ENCODE peak calls at places on chromosome 11, in six cellular contexts. One of them, this sample, is unnamed. For H3K9me3, the result is how much of the 10 kb centered on the place peaks cover.

GRCh38 chr11:122851366-122852011 is 13.2 kb downstream of the CRTAM start:
- DNase-seq in A673: no peak
- DNase-seq in esophagus squamous epithelium: no peak
- DNase-seq in right lobe of liver: no peak
- DNase-seq in psoas muscle: no peak
- DNase-seq in IMR-90: no peak
- DNase-seq in this sample: no peak

GRCh38 chr11:63986156-63986931 is at the start of gene OTUB1:
- DNase-seq in A673: peak
- DNase-seq in esophagus squamous epithelium: no peak
- DNase-seq in right lobe of liver: peak
- DNase-seq in psoas muscle: peak
- DNase-seq in IMR-90: peak
- DNase-seq in this sample: peak

GRCh38 chr11:75422248-75423231 is 10.5 kb downstream of the KLHL35 start:
- DNase-seq in A673: no peak
- DNase-seq in esophagus squamous epithelium: no peak
- DNase-seq in right lobe of liver: peak
- DNase-seq in psoas muscle: peak
- DNase-seq in IMR-90: peak
- DNase-seq in this sample: no peak

GRCh38 chr11:5336331-5336730 is 7.0 kb downstream of the OR51B5 start:
- DNase-seq in A673: no peak
- DNase-seq in esophagus squamous epithelium: no peak
- DNase-seq in right lobe of liver: no peak
- DNase-seq in psoas muscle: no peak
- DNase-seq in IMR-90: peak
- DNase-seq in this sample: no peak

GRCh38 chr11:17600316-17601205 is 53.5 kb downstream of the OTOG start:
- DNase-seq in A673: no peak
- DNase-seq in esophagus squamous epithelium: no peak
- DNase-seq in right lobe of liver: no peak
- DNase-seq in psoas muscle: peak
- DNase-seq in IMR-90: no peak
- DNase-seq in this sample: no peak

GRCh38 chr11:128492461-128492860 is 94.9 kb downstream of the ETS1 start:
- DNase-seq in A673: no peak
- DNase-seq in esophagus squamous epithelium: no peak
- DNase-seq in right lobe of liver: no peak
- DNase-seq in psoas muscle: no peak
- DNase-seq in IMR-90: peak
- DNase-seq in this sample: no peak

GRCh38 chr11:130103296-130103814 is 33.7 kb downstream of the APLP2 start:
- DNase-seq in A673: peak
- DNase-seq in esophagus squamous epithelium: no peak
- DNase-seq in right lobe of liver: no peak
- DNase-seq in psoas muscle: no peak
- DNase-seq in IMR-90: peak
- DNase-seq in this sample: peak

GRCh38 chr11:113802621-113803020 is 23.0 kb downstream of the CLDN25 start:
- DNase-seq in A673: no peak
- DNase-seq in esophagus squamous epithelium: no peak
- DNase-seq in right lobe of liver: no peak
- DNase-seq in psoas muscle: no peak
- DNase-seq in IMR-90: no peak
- DNase-seq in this sample: no peak

GRCh38 chr11:10856689-10857603 is 907 bp downstream of the ZBED5 start:
- DNase-seq in A673: peak
- DNase-seq in esophagus squamous epithelium: no peak
- DNase-seq in right lobe of liver: peak
- DNase-seq in psoas muscle: no peak
- DNase-seq in IMR-90: peak
- DNase-seq in this sample: no peak

GRCh38 chr11:24312464-24313238 is 184.2 kb upstream of the LUZP2 start:
- DNase-seq in A673: peak
- DNase-seq in esophagus squamous epithelium: no peak
- DNase-seq in right lobe of liver: no peak
- DNase-seq in psoas muscle: no peak
- DNase-seq in IMR-90: peak
- DNase-seq in this sample: peak

GRCh38 chr11:121895919-121896318 is 220.1 kb downstream of the BLID start:
- DNase-seq in A673: no peak
- DNase-seq in esophagus squamous epithelium: no peak
- DNase-seq in right lobe of liver: no peak
- DNase-seq in psoas muscle: no peak
- DNase-seq in IMR-90: peak
- DNase-seq in this sample: no peak

GRCh38 chr11:126817096-126817495 is 183.5 kb downstream of the KIRREL3 start:
- DNase-seq in A673: no peak
- DNase-seq in esophagus squamous epithelium: no peak
- DNase-seq in right lobe of liver: no peak
- DNase-seq in psoas muscle: no peak
- DNase-seq in IMR-90: peak
- DNase-seq in this sample: no peak

GRCh38 chr11:62145261-62145871 is 21.6 kb downstream of the INCENP start:
- DNase-seq in A673: no peak
- DNase-seq in esophagus squamous epithelium: no peak
- DNase-seq in right lobe of liver: no peak
- DNase-seq in psoas muscle: no peak
- DNase-seq in IMR-90: no peak
- DNase-seq in this sample: no peak

GRCh38 chr11:43497144-43497543 is 138.4 kb downstream of the TTC17 start:
- DNase-seq in A673: no peak
- DNase-seq in esophagus squamous epithelium: no peak
- DNase-seq in right lobe of liver: no peak
- DNase-seq in psoas muscle: no peak
- DNase-seq in IMR-90: no peak
- DNase-seq in this sample: no peak

GRCh38 chr11:83971063-83971462 is 684.9 kb upstream of the CCDC90B start:
- DNase-seq in A673: peak
- DNase-seq in esophagus squamous epithelium: no peak
- DNase-seq in right lobe of liver: no peak
- DNase-seq in psoas muscle: no peak
- DNase-seq in IMR-90: peak
- DNase-seq in this sample: no peak

GRCh38 chr11:102703826-102704493 is 1.6 kb downstream of the MMP27 start:
- DNase-seq in A673: no peak
- DNase-seq in esophagus squamous epithelium: no peak
- DNase-seq in right lobe of liver: no peak
- DNase-seq in psoas muscle: no peak
- DNase-seq in IMR-90: no peak
- DNase-seq in this sample: no peak

GRCh38 chr11:33970984-33971466 is 79.1 kb upstream of the LMO2 start:
- DNase-seq in A673: peak
- DNase-seq in esophagus squamous epithelium: no peak
- DNase-seq in right lobe of liver: peak
- DNase-seq in psoas muscle: peak
- DNase-seq in IMR-90: peak
- DNase-seq in this sample: peak

GRCh38 chr11:49208006-49208721 is at the start of gene FOLH1:
- DNase-seq in A673: peak
- DNase-seq in esophagus squamous epithelium: no peak
- DNase-seq in right lobe of liver: peak
- DNase-seq in psoas muscle: peak
- DNase-seq in IMR-90: no peak
- DNase-seq in this sample: no peak

GRCh38 chr11:70710192-70710965 is 312.1 kb downstream of the CTTN start:
- DNase-seq in A673: no peak
- DNase-seq in esophagus squamous epithelium: no peak
- DNase-seq in right lobe of liver: no peak
- DNase-seq in psoas muscle: no peak
- DNase-seq in IMR-90: no peak
- DNase-seq in this sample: no peak

GRCh38 chr11:70711911-70712185 is 313.5 kb downstream of the CTTN start:
- DNase-seq in A673: no peak
- DNase-seq in esophagus squamous epithelium: no peak
- DNase-seq in right lobe of liver: no peak
- DNase-seq in psoas muscle: no peak
- DNase-seq in IMR-90: no peak
- DNase-seq in this sample: no peak

GRCh38 chr11:70707821-70708220 is 309.5 kb downstream of the CTTN start:
- DNase-seq in A673: no peak
- DNase-seq in esophagus squamous epithelium: no peak
- DNase-seq in right lobe of liver: no peak
- DNase-seq in psoas muscle: no peak
- DNase-seq in IMR-90: no peak
- DNase-seq in this sample: no peak

GRCh38 chr11:70711095-70711910 is 313.0 kb downstream of the CTTN start:
- DNase-seq in A673: no peak
- DNase-seq in esophagus squamous epithelium: no peak
- DNase-seq in right lobe of liver: no peak
- DNase-seq in psoas muscle: no peak
- DNase-seq in IMR-90: no peak
- DNase-seq in this sample: no peak

DNA sequence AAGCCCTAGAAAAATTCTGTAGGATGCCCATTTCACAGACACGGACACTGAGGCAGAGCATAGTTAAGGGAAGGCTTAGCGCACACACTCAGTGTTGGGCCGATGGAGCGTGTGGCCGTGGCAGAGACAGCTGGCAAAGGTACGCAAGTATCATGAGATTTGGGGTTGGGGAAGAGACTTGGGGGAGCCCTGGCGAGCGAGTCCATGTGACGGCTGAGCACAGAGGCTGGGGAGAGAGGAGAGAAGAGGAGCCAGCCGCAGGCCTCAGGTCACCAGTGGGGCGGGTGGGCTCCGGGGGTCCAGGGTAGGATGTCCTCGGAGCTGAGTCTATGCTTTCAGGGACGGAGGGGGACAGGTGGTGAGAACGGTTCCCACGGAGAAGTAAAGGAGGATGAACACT is 311.3 kb downstream of the CTTN start:
- DNase-seq in A673: no peak
- DNase-seq in esophagus squamous epithelium: no peak
- DNase-seq in right lobe of liver: no peak
- DNase-seq in psoas muscle: no peak
- DNase-seq in IMR-90: no peak
- DNase-seq in this sample: no peak
- H3K9me3 ChIP-seq in A673: under half
- H3K9me3 ChIP-seq in esophagus squamous epithelium: under half
- H3K9me3 ChIP-seq in right lobe of liver: under half
- H3K9me3 ChIP-seq in psoas muscle: under half
- H3K9me3 ChIP-seq in IMR-90: under half
- H3K9me3 ChIP-seq in this sample: half or more

GRCh38 chr11:101390539-101390938 is 193.3 kb downstream of the TRPC6 start:
- DNase-seq in A673: peak
- DNase-seq in esophagus squamous epithelium: no peak
- DNase-seq in right lobe of liver: no peak
- DNase-seq in psoas muscle: no peak
- DNase-seq in IMR-90: peak
- DNase-seq in this sample: no peak
- TF ChIP-seq CTCF in A673: peak
- TF ChIP-seq CTCF in esophagus squamous epithelium: no peak
- TF ChIP-seq CTCF in right lobe of liver: peak
- TF ChIP-seq CTCF in psoas muscle: no peak
- TF ChIP-seq CTCF in IMR-90: peak
- TF ChIP-seq CTCF in this sample: peak

DNA sequence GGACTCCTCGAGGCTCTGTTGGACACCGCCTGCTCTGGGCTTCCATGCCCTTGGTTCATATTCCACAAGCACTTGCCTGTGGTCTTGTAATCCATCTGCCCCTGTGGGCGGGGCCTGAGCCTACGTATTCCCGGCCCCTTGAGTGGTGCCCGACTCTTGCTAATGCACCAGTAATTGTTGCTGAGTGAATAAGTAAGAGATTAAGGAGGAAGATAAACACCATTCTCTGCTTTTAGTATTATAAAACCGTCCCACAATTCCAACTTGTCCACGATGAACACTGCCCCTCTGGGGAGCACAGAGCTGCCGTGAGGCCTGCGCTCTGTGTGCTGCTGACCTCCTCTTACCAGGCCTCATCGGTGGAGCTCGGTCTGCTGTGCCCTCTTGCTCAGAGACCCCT is 50.3 kb downstream of the MICAL2 start:
- DNase-seq in A673: peak
- DNase-seq in esophagus squamous epithelium: no peak
- DNase-seq in right lobe of liver: no peak
- DNase-seq in psoas muscle: no peak
- DNase-seq in IMR-90: peak
- DNase-seq in this sample: no peak
- H3K4me3 ChIP-seq in A673: no peak
- H3K4me3 ChIP-seq in esophagus squamous epithelium: no peak
- H3K4me3 ChIP-seq in right lobe of liver: no peak
- H3K4me3 ChIP-seq in psoas muscle: no peak
- H3K4me3 ChIP-seq in IMR-90: no peak
- H3K4me3 ChIP-seq in this sample: no peak

GRCh38 chr11:111976119-111976518 is 39.0 kb downstream of the DIXDC1 start:
- DNase-seq in A673: no peak
- DNase-seq in esophagus squamous epithelium: no peak
- DNase-seq in right lobe of liver: no peak
- DNase-seq in psoas muscle: no peak
- DNase-seq in IMR-90: no peak
- DNase-seq in this sample: no peak

GRCh38 chr11:111977141-111978027 is 40.2 kb downstream of the DIXDC1 start:
- DNase-seq in A673: peak
- DNase-seq in esophagus squamous epithelium: no peak
- DNase-seq in right lobe of liver: peak
- DNase-seq in psoas muscle: peak
- DNase-seq in IMR-90: no peak
- DNase-seq in this sample: no peak

GRCh38 chr11:111978028-111978771 is 41.1 kb downstream of the DIXDC1 start:
- DNase-seq in A673: peak
- DNase-seq in esophagus squamous epithelium: no peak
- DNase-seq in right lobe of liver: peak
- DNase-seq in psoas muscle: peak
- DNase-seq in IMR-90: peak
- DNase-seq in this sample: peak

GRCh38 chr11:111975076-111975806 is 38.1 kb downstream of the DIXDC1 start:
- DNase-seq in A673: no peak
- DNase-seq in esophagus squamous epithelium: no peak
- DNase-seq in right lobe of liver: no peak
- DNase-seq in psoas muscle: no peak
- DNase-seq in IMR-90: no peak
- DNase-seq in this sample: no peak

GRCh38 chr11:111976614-111977140 is 39.5 kb downstream of the DIXDC1 start:
- DNase-seq in A673: no peak
- DNase-seq in esophagus squamous epithelium: no peak
- DNase-seq in right lobe of liver: peak
- DNase-seq in psoas muscle: no peak
- DNase-seq in IMR-90: no peak
- DNase-seq in this sample: no peak
- H3K9me3 ChIP-seq in A673: under half
- H3K9me3 ChIP-seq in esophagus squamous epithelium: under half
- H3K9me3 ChIP-seq in right lobe of liver: under half
- H3K9me3 ChIP-seq in psoas muscle: under half
- H3K9me3 ChIP-seq in IMR-90: under half
- H3K9me3 ChIP-seq in this sample: under half

GRCh38 chr11:86395061-86395551 is 20.4 kb downstream of the CCDC81 start:
- DNase-seq in A673: no peak
- DNase-seq in esophagus squamous epithelium: no peak
- DNase-seq in right lobe of liver: no peak
- DNase-seq in psoas muscle: no peak
- DNase-seq in IMR-90: peak
- DNase-seq in this sample: no peak
- TF ChIP-seq CTCF in A673: no peak
- TF ChIP-seq CTCF in esophagus squamous epithelium: no peak
- TF ChIP-seq CTCF in right lobe of liver: no peak
- TF ChIP-seq CTCF in psoas muscle: no peak
- TF ChIP-seq CTCF in IMR-90: no peak
- TF ChIP-seq CTCF in this sample: no peak

GRCh38 chr11:4095509-4096230 is 1.1 kb downstream of the RRM1 start:
- DNase-seq in A673: no peak
- DNase-seq in esophagus squamous epithelium: no peak
- DNase-seq in right lobe of liver: no peak
- DNase-seq in psoas muscle: no peak
- DNase-seq in IMR-90: peak
- DNase-seq in this sample: no peak
- H3K4me3 ChIP-seq in A673: peak
- H3K4me3 ChIP-seq in esophagus squamous epithelium: peak
- H3K4me3 ChIP-seq in right lobe of liver: peak
- H3K4me3 ChIP-seq in psoas muscle: peak
- H3K4me3 ChIP-seq in IMR-90: peak
- H3K4me3 ChIP-seq in this sample: peak

GRCh38 chr11:2643746-2644145 is 56.0 kb downstream of the KCNQ1OT1 start:
- DNase-seq in A673: no peak
- DNase-seq in esophagus squamous epithelium: no peak
- DNase-seq in right lobe of liver: no peak
- DNase-seq in psoas muscle: no peak
- DNase-seq in IMR-90: no peak
- DNase-seq in this sample: no peak
- H3K9me3 ChIP-seq in A673: half or more
- H3K9me3 ChIP-seq in esophagus squamous epithelium: half or more
- H3K9me3 ChIP-seq in right lobe of liver: under half
- H3K9me3 ChIP-seq in psoas muscle: half or more
- H3K9me3 ChIP-seq in IMR-90: half or more
- H3K9me3 ChIP-seq in this sample: under half

This sample was measured in AG04450.